ENCODE peak calls at places on chromosomes 6 and 20, in five cellular contexts. B, L, E, P and G are unnamed samples.

GRCh38 chr6:104957301-104958177 is 632 bp downstream of the LIN28B start:
- DNase-seq in P (no peak), B (no peak), E (no peak), L (no peak), G (no peak)

GRCh38 chr6:44624226-44624625 is 236.7 kb downstream of the CDC5L start:
- DNase-seq in L (no peak), B (no peak), E (no peak), P (no peak), G (no peak)

GRCh38 chr6:170212051-170212756 is 78.7 kb downstream of the DLL1 start:
- DNase-seq in B (no peak), P (peak; percentile 36), E (no peak), L (no peak), G (no peak)

GRCh38 chr6:111625099-111625416 is 19.4 kb upstream of the TRAF3IP2 start:
- DNase-seq in B (no peak), E (no peak), L (no peak), P (no peak), G (no peak)

GRCh38 chr6:97656236-97656635 is 373.2 kb upstream of the MMS22L start:
- DNase-seq in B (no peak), L (no peak), E (no peak), P (no peak), G (no peak)

GRCh38 chr6:44126320-44127149 is 717 bp downstream of the MRPL14 start:
- DNase-seq in B (peak; percentile 48), P (peak; percentile 66), E (no peak), L (peak; percentile 60), G (no peak)

GRCh38 chr6:37783831-37784584 is 35.5 kb upstream of the ZFAND3 start:
- DNase-seq in E (no peak), P (peak; percentile 62), B (no peak), L (no peak), G (no peak)

GRCh38 chr6:152981989-152982767 is 663 bp downstream of the FBXO5 start:
- DNase-seq in L (peak; percentile 14), B (no peak), E (no peak), P (no peak), G (no peak)

GRCh38 chr6:75205776-75206334 is at the start of gene COL12A1:
- DNase-seq in L (peak; percentile 83), E (peak; percentile 22), B (peak; percentile 72), P (peak; percentile 96), G (peak; percentile 98)

GRCh38 chr6:56644366-56644765 is 1.7 kb upstream of the DST start:
- DNase-seq in P (no peak), E (no peak), L (no peak), B (no peak), G (no peak)
- H3K4me1 ChIP-seq in P (no peaks in the 10 kb centered on the region), E (peaks cover 61% of the 10 kb centered on the region), L (no peaks in the 10 kb centered on the region), B (peaks cover 2% of the 10 kb centered on the region), G (peaks cover 19% of the 10 kb centered on the region)

DNA sequence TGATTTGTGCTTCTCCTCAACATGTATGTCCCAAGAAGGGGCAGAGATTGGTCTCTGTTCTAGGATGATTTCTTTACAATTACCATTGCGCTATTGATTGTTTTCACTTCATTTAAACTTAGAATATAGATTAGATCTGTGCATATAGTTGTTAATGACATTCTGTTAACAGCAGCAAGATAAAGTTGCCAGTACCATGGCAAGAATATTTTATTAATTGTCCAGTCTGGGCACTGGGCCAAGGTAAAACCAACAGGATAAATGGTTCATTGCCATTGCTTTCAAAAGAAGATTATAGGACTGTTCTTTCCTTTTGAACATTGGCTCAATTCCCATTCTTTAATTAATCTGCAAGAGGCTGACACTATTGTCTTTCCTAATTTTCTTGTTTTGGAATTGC is 592.4 kb downstream of the RFPL4B start:
- DNase-seq in E (no peak), B (no peak), L (no peak), P (no peak), G (no peak)
- TF ChIP-seq CTCF in E (no peak), B (no peak), L (no peak), P (no peak), G (no peak)

GRCh38 chr6:53517021-53517420 is 27.9 kb downstream of the GCLC start:
- DNase-seq in P (no peak), B (no peak), L (no peak), E (no peak), G (no peak)

GRCh38 chr6:53513519-53513966 is 31.4 kb downstream of the GCLC start:
- DNase-seq in P (no peak), L (no peak), B (no peak), E (no peak), G (no peak)

GRCh38 chr6:53513056-53513455 is 31.8 kb downstream of the GCLC start:
- DNase-seq in B (no peak), P (no peak), E (no peak), L (no peak), G (no peak)

GRCh38 chr6:53512631-53513030 is 32.3 kb downstream of the GCLC start:
- DNase-seq in P (no peak), B (no peak), E (no peak), L (no peak), G (no peak)

GRCh38 chr6:53514677-53515076 is 30.2 kb downstream of the GCLC start:
- DNase-seq in P (no peak), B (no peak), E (no peak), L (no peak), G (no peak)
- H3K27ac ChIP-seq in P (no peak overlapping the region), B (no peak overlapping the region), E (no peak overlapping the region), L (peak overlapping the region; percentile 38), G (no peak overlapping the region)

DNA sequence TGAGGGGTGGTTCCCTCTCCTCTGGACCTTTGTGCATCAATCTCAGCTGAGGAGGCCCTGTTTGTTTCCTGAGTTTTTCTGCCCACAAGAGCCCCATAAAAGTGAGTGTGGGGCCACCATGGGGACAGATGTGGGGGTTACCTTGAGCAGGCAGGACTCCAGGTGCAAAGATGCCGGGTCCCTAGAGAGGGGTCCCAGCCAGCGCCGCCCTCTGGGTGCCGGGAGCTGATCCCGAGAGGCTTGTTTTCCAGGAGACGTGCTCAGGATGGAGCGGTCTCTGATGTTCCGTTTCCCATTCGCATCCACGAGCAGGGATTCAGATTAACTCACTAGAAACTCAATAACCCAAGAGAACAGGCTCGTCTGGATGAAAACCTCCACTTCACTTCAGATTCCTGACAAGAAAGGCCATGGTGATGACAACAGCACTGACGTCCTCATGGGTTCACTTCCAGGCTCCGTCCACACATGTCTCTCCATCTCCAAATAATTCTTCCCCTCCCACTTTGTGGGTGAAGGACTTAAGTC is 21.9 kb downstream of the MYT1 start:
- DNase-seq in B (no peak), P (no peak), L (no peak), E (no peak), G (no peak)
- H3K4me1 ChIP-seq in B (no peaks in the 10 kb centered on the region), P (no peaks in the 10 kb centered on the region), L (no peaks in the 10 kb centered on the region), E (no peaks in the 10 kb centered on the region), G (no peaks in the 10 kb centered on the region)

GRCh38 chr6:149254241-149254640 is 63.3 kb upstream of the TAB2 start:
- DNase-seq in P (no peak), L (no peak), E (no peak), B (no peak), G (no peak)

GRCh38 chr6:149248688-149249369 is 68.7 kb upstream of the TAB2 start:
- DNase-seq in E (no peak), B (no peak), P (no peak), L (peak; percentile 82), G (no peak)

GRCh38 chr6:149249370-149250357 is 67.8 kb upstream of the TAB2 start:
- DNase-seq in E (no peak), P (no peak), B (no peak), L (no peak), G (no peak)

GRCh38 chr6:149250982-149251381 is 66.5 kb upstream of the TAB2 start:
- DNase-seq in P (no peak), L (no peak), E (no peak), B (no peak), G (no peak)

DNA sequence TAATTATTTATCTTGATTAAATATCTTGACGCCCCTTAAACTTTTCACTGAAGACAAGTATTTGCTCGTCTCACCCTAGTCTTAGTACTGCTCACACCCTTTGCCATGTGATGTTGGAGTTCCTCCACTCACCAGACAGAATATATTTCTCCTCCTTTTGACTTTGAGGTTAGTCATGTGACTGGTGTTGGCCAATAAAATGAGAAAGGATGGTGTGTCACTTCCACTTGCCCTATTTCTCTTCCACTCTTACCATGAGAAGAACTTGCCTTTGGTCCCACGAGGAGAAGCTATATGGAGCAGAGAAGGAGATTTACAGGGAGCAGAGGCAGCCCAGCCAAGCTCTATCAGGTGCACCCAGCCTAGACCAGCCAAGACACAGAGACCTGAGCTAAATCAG is 64.9 kb upstream of the TAB2 start:
- DNase-seq in E (no peak), P (no peak), L (no peak), B (no peak), G (no peak)
- TF ChIP-seq CTCF in E (no peak), P (no peak), L (no peak), B (no peak), G (no peak)